ENCODE peak calls at places on chromosomes 3 and 15, in six cellular contexts. L, H, B, W, I and Y are unnamed samples.

GRCh38 chr3:38003371-38003816 is 12.8 kb downstream of the VILL start:
- DNase-seq in H (peak), W (peak), L (peak), I (no peak), B (no peak), Y (peak)

GRCh38 chr15:56913670-56914069 is 4.8 kb upstream of the TCF12 start:
- DNase-seq in B (no peak), H (no peak), L (no peak), I (no peak), W (no peak), Y (no peak)

GRCh38 chr15:93716615-93717221 is 514.6 kb upstream of the MCTP2 start:
- DNase-seq in B (no peak), I (no peak), L (no peak), W (no peak), H (no peak), Y (no peak)

GRCh38 chr3:57169872-57170623 is 4.9 kb upstream of the IL17RD start:
- DNase-seq in L (peak), I (peak), B (peak), W (peak), H (peak), Y (peak)

GRCh38 chr3:171183042-171183441 is 156.5 kb upstream of the SLC2A2 start:
- DNase-seq in H (no peak), I (peak), W (no peak), B (no peak), L (no peak), Y (no peak)

GRCh38 chr15:85886345-85886935 is 91.7 kb upstream of the KLHL25 start:
- DNase-seq in H (no peak), B (no peak), L (no peak), W (no peak), I (no peak), Y (no peak)

GRCh38 chr3:39443530-39443929 is 23.9 kb upstream of the MOBP start:
- DNase-seq in H (no peak), I (no peak), L (no peak), B (no peak), W (no peak), Y (no peak)

GRCh38 chr3:182983811-182984210 is 3.5 kb upstream of the DCUN1D1 start:
- DNase-seq in W (no peak), L (no peak), I (no peak), H (no peak), B (no peak), Y (peak)

GRCh38 chr15:92599394-92599970 is 56.1 kb downstream of the FAM174B start:
- DNase-seq in H (no peak), I (no peak), L (no peak), W (no peak), B (no peak), Y (no peak)

GRCh38 chr15:57218826-57219576 is 157.3 kb upstream of the CGNL1 start:
- DNase-seq in H (no peak), B (no peak), W (no peak), I (no peak), L (no peak), Y (peak)

GRCh38 chr3:66723231-66723630 is 222.4 kb upstream of the LRIG1 start:
- DNase-seq in B (no peak), L (no peak), I (no peak), H (no peak), W (no peak), Y (no peak)

GRCh38 chr3:37498126-37499039 is 324.0 kb upstream of the LRRFIP2 start:
- DNase-seq in B (no peak), H (no peak), W (no peak), L (no peak), I (no peak), Y (no peak)

GRCh38 chr15:61936528-61937195 is 123.6 kb downstream of the VPS13C start:
- DNase-seq in L (no peak), H (no peak), I (no peak), B (no peak), W (no peak), Y (no peak)

GRCh38 chr15:63605036-63605435 is 7.8 kb downstream of the FBXL22 start:
- DNase-seq in B (peak), W (no peak), L (no peak), I (no peak), H (no peak), Y (no peak)

GRCh38 chr15:37106490-37107001 is 6.2 kb upstream of the MEIS2 start:
- DNase-seq in B (no peak), L (no peak), I (no peak), H (peak), W (no peak), Y (peak)

GRCh38 chr3:158742861-158743260 is 10.6 kb upstream of the RARRES1 start:
- DNase-seq in W (no peak), I (no peak), B (no peak), H (no peak), L (no peak), Y (no peak)

GRCh38 chr3:196120291-196120951 is 38.5 kb upstream of the TFRC start:
- DNase-seq in H (no peak), L (no peak), W (no peak), B (no peak), I (no peak), Y (peak)

GRCh38 chr3:66449411-66449931 is 51.4 kb downstream of the LRIG1 start:
- DNase-seq in L (no peak), I (no peak), B (no peak), H (peak), W (no peak), Y (no peak)

GRCh38 chr15:93089855-93090305 is 869 bp upstream of the RGMA start:
- DNase-seq in W (no peak), I (no peak), H (peak), L (no peak), B (no peak), Y (no peak)

GRCh38 chr3:120693439-120694172 is 11.6 kb upstream of the HGD start:
- DNase-seq in I (peak), W (no peak), L (no peak), B (no peak), H (no peak), Y (peak)

GRCh38 chr3:152380048-152380447 is 111.3 kb downstream of the MBNL1 start:
- DNase-seq in W (no peak), H (no peak), L (no peak), B (no peak), I (no peak), Y (no peak)

GRCh38 chr3:101685050-101685400 is 1.5 kb downstream of the RPL24 start:
- DNase-seq in H (no peak), W (no peak), B (no peak), I (no peak), L (no peak), Y (no peak)

GRCh38 chr3:114214542-114215341 is 22.6 kb downstream of the ZNF80 start:
- DNase-seq in L (no peak), I (no peak), W (peak), B (no peak), H (no peak), Y (no peak)

GRCh38 chr3:14159426-14159825 is 19.0 kb downstream of the XPC start:
- DNase-seq in H (no peak), L (no peak), B (no peak), I (no peak), W (no peak), Y (no peak)

GRCh38 chr3:146223401-146224373 is 27.2 kb downstream of the PLSCR4 start:
- DNase-seq in W (no peak), I (peak), B (no peak), L (no peak), H (no peak), Y (no peak)

GRCh38 chr3:152244156-152244888 is 24.4 kb upstream of the MBNL1 start:
- DNase-seq in B (no peak), I (no peak), L (no peak), W (no peak), H (no peak), Y (peak)

GRCh38 chr3:182424006-182424405 is 369.3 kb upstream of the ATP11B start:
- DNase-seq in I (no peak), B (no peak), H (no peak), L (no peak), W (no peak), Y (no peak)

GRCh38 chr3:29281265-29282228 is 676 bp downstream of the RBMS3 start:
- DNase-seq in W (no peak), L (no peak), B (no peak), H (peak), I (no peak), Y (no peak)

GRCh38 chr3:111768571-111769100 is 90.4 kb upstream of the PHLDB2 start:
- DNase-seq in W (no peak), H (no peak), L (no peak), I (peak), B (peak), Y (no peak)

GRCh38 chr3:135145581-135145980 is 350.5 kb downstream of the EPHB1 start:
- DNase-seq in I (no peak), H (no peak), B (no peak), W (no peak), L (no peak), Y (no peak)

GRCh38 chr3:10806001-10806400 is 10.0 kb upstream of the SLC6A11 start:
- DNase-seq in W (no peak), I (no peak), L (no peak), B (no peak), H (no peak), Y (no peak)